ENCODE peak calls at places on chromosomes 5 and 9, in ten cellular contexts. W is stromal cell of bone marrow; G is mesendoderm; E is HT-29; Y is mucosa of descending colon; A is body of pancreas; J is SJSA1; R is tibial nerve; I is CD4-positive, alpha-beta T cell; P is H4. Z is an unnamed sample.

GRCh38 chr9:3386753-3387152 is 139.0 kb downstream of the RFX3 start:
- DNase-seq in W (no peak), G (no peak), E (no peak), Y (no peak), A (no peak), J (no peak), R (no peak), I (no peak), P (no peak), Z (no peak)

GRCh38 chr5:35899805-35900204 is 38.6 kb downstream of the CAPSL start:
- DNase-seq in W (no peak), G (no peak), E (no peak), Y (no peak), A (no peak), J (no peak), R (no peak), I (no peak), P (no peak), Z (no peak)

GRCh38 chr5:124623265-124623664 is 123.2 kb downstream of the ZNF608 start:
- DNase-seq in W (no peak), G (no peak), E (no peak), Y (no peak), A (no peak), J (no peak), R (no peak), I (no peak), P (no peak), Z (no peak)

GRCh38 chr9:123776856-123777560 is 152.9 kb downstream of the DENND1A start:
- DNase-seq in W (no peak), G (peak; percentile 39), E (no peak), Y (no peak), A (no peak), J (no peak), R (no peak), I (no peak), P (no peak), Z (no peak)

GRCh38 chr5:63760965-63761364 is 201.3 kb downstream of the HTR1A start:
- DNase-seq in W (no peak), G (no peak), E (no peak), Y (no peak), A (peak; percentile 13), J (no peak), R (no peak), I (no peak), P (no peak), Z (no peak)

GRCh38 chr9:89622933-89623861 is 18.4 kb downstream of the GADD45G start:
- DNase-seq in W (no peak), G (no peak), E (no peak), Y (no peak), A (peak; percentile 56), J (no peak), R (no peak), I (no peak), P (no peak), Z (no peak)

GRCh38 chr5:135386886-135387628 is 12.0 kb downstream of the MACROH2A1 start:
- DNase-seq in W (peak; percentile 73), G (no peak), E (peak; percentile 93), Y (peak; percentile 91), A (no peak), J (peak; percentile 50), R (no peak), I (no peak), P (peak; percentile 84), Z (no peak)

GRCh38 chr9:81268048-81268447 is 421.3 kb downstream of the TLE1 start:
- DNase-seq in W (peak; percentile 8), G (no peak), E (no peak), Y (no peak), A (no peak), J (peak; percentile 27), R (no peak), I (no peak), P (no peak), Z (no peak)